ENCODE peak calls at places on chromosomes 7 and 10, in ten cellular contexts. Q, P, L, H, A, J, G, X, C and W are unnamed samples.

GRCh38 chr10:132547421-132547861 is 9.9 kb downstream of the INPP5A start:
- DNase-seq in Q (no peak), P (no peak), L (no peak), H (no peak), A (no peak), J (no peak), G (no peak), X (no peak), C (no peak), W (no peak)

GRCh38 chr7:105675873-105676484 is 94.7 kb upstream of the EFCAB10 start:
- DNase-seq in Q (no peak), P (no peak), L (peak; percentile 64), H (peak; percentile 43), A (no peak), J (peak; percentile 51), G (no peak), X (peak; percentile 70), C (peak; percentile 11), W (peak; percentile 32)

GRCh38 chr7:4168041-4168440 is 514.1 kb upstream of the FOXK1 start:
- DNase-seq in Q (no peak), P (no peak), L (no peak), H (no peak), A (no peak), J (no peak), G (no peak), X (no peak), C (no peak), W (no peak)

GRCh38 chr7:151704969-151705743 is 171.8 kb downstream of the PRKAG2 start:
- DNase-seq in Q (peak; percentile 50), P (peak; percentile 78), L (no peak), H (no peak), A (no peak), J (no peak), G (no peak), X (no peak), C (no peak), W (no peak)

GRCh38 chr7:151745090-151745638 is 131.8 kb downstream of the PRKAG2 start:
- DNase-seq in Q (peak; percentile 52), P (no peak), L (no peak), H (peak; percentile 30), A (peak; percentile 36), J (no peak), G (no peak), X (peak; percentile 6), C (no peak), W (peak; percentile 32)

GRCh38 chr10:7826971-7827370 is 8.7 kb downstream of the TAF3 start:
- DNase-seq in Q (peak; percentile 44), P (no peak), L (no peak), H (no peak), A (no peak), J (no peak), G (no peak), X (no peak), C (no peak), W (no peak)

GRCh38 chr7:137354361-137354760 is 10.8 kb upstream of the PTN start:
- DNase-seq in Q (no peak), P (no peak), L (no peak), H (no peak), A (no peak), J (no peak), G (peak; percentile 26), X (no peak), C (no peak), W (no peak)

GRCh38 chr10:28940158-28940888 is 263.0 kb downstream of the BAMBI start:
- DNase-seq in Q (no peak), P (no peak), L (no peak), H (no peak), A (no peak), J (no peak), G (no peak), X (peak; percentile 79), C (no peak), W (no peak)

GRCh38 chr7:157274991-157275427 is 61.8 kb upstream of the DNAJB6 start:
- DNase-seq in Q (no peak), P (no peak), L (no peak), H (no peak), A (no peak), J (no peak), G (no peak), X (no peak), C (no peak), W (no peak)

GRCh38 chr7:111954474-111955311 is 251.5 kb downstream of the DOCK4 start:
- DNase-seq in Q (peak; percentile 24), P (peak; percentile 11), L (no peak), H (no peak), A (no peak), J (no peak), G (peak; percentile 15), X (no peak), C (no peak), W (no peak)

GRCh38 chr7:91267558-91267955 is 3.3 kb downstream of the FZD1 start:
- DNase-seq in Q (no peak), P (no peak), L (no peak), H (no peak), A (no peak), J (no peak), G (no peak), X (no peak), C (no peak), W (no peak)

GRCh38 chr10:102714621-102715455 is at the start of gene SFXN2:
- DNase-seq in Q (no peak), P (peak; percentile 76), L (peak; percentile 49), H (no peak), A (no peak), J (peak; percentile 51), G (no peak), X (peak; percentile 70), C (peak; percentile 40), W (peak; percentile 42)

GRCh38 chr7:17990761-17991160 is 36.9 kb downstream of the PRPS1L1 start:
- DNase-seq in Q (no peak), P (no peak), L (no peak), H (no peak), A (no peak), J (no peak), G (no peak), X (no peak), C (no peak), W (no peak)

GRCh38 chr7:95642173-95642572 is 45.9 kb upstream of the PDK4 start:
- DNase-seq in Q (no peak), P (no peak), L (no peak), H (no peak), A (no peak), J (no peak), G (no peak), X (no peak), C (no peak), W (no peak)

GRCh38 chr7:117127585-117128168 is 174.4 kb downstream of the ST7 start:
- DNase-seq in Q (peak; percentile 34), P (peak; percentile 46), L (peak; percentile 45), H (no peak), A (no peak), J (peak; percentile 53), G (no peak), X (peak; percentile 52), C (no peak), W (peak; percentile 28)

GRCh38 chr7:90723233-90723632 is 127.1 kb downstream of the CDK14 start:
- DNase-seq in Q (no peak), P (no peak), L (no peak), H (no peak), A (no peak), J (no peak), G (no peak), X (no peak), C (no peak), W (no peak)

GRCh38 chr10:3167611-3168330 is 4.8 kb downstream of the PITRM1 start:
- DNase-seq in Q (no peak), P (no peak), L (no peak), H (no peak), A (no peak), J (no peak), G (no peak), X (no peak), C (no peak), W (no peak)

GRCh38 chr10:123073187-123073586 is 62.6 kb upstream of the HMX3 start:
- DNase-seq in Q (no peak), P (no peak), L (no peak), H (no peak), A (no peak), J (no peak), G (no peak), X (no peak), C (no peak), W (no peak)

GRCh38 chr10:48507933-48508830 is 96.7 kb downstream of the ARHGAP22 start:
- DNase-seq in Q (no peak), P (no peak), L (no peak), H (no peak), A (no peak), J (no peak), G (no peak), X (no peak), C (no peak), W (no peak)